ENCODE peak calls at places on chromosomes 13 and 19, in seven cellular contexts. G is brain microvascular endothelial cell; Q is mammary epithelial cell; U is CD8-positive, alpha-beta T cell; W is left ventricle myocardium inferior; L is AG04449; B is heart left ventricle. Y is an unnamed sample.

GRCh38 chr19:10769533-10770491 is 51.9 kb downstream of the DNM2 start:
- DNase-seq in G (no peak), Q (no peak), U (no peak), W (peak), L (no peak), B (peak), Y (peak)

GRCh38 chr19:54325194-54325621 is 12.2 kb upstream of the LILRA5 start:
- DNase-seq in G (peak), Q (peak), U (peak), W (no peak), L (no peak), B (no peak), Y (no peak)

GRCh38 chr13:111665691-111666095 is 345.3 kb downstream of the TEX29 start:
- DNase-seq in G (no peak), Q (no peak), U (no peak), W (no peak), L (no peak), B (no peak), Y (no peak)

GRCh38 chr19:1417145-1417544 is 9.8 kb downstream of the DAZAP1 start:
- DNase-seq in G (peak), Q (no peak), U (no peak), W (no peak), L (no peak), B (no peak), Y (no peak)

GRCh38 chr19:3516675-3517207 is 10.6 kb downstream of the FZR1 start:
- DNase-seq in G (no peak), Q (no peak), U (peak), W (no peak), L (no peak), B (no peak), Y (no peak)

GRCh38 chr13:109941221-109941620 is 154.8 kb upstream of the IRS2 start:
- DNase-seq in G (no peak), Q (peak), U (no peak), W (no peak), L (no peak), B (no peak), Y (no peak)

GRCh38 chr13:111247552-111247951 is 72.9 kb upstream of the TEX29 start:
- DNase-seq in G (no peak), Q (no peak), U (no peak), W (no peak), L (no peak), B (no peak), Y (no peak)

GRCh38 chr19:18130523-18131242 is 22.3 kb upstream of the PIK3R2 start:
- DNase-seq in G (no peak), Q (no peak), U (no peak), W (no peak), L (no peak), B (no peak), Y (no peak)

GRCh38 chr19:384801-385169 is 24.2 kb downstream of the C2CD4C start:
- DNase-seq in G (no peak), Q (no peak), U (no peak), W (no peak), L (no peak), B (peak), Y (no peak)

GRCh38 chr19:35882074-35882832 is 13.9 kb downstream of the APLP1 start:
- DNase-seq in G (peak), Q (peak), U (no peak), W (no peak), L (peak), B (no peak), Y (peak)

GRCh38 chr13:26872444-26873173 is 112.0 kb upstream of the GPR12 start:
- DNase-seq in G (peak), Q (peak), U (peak), W (peak), L (no peak), B (peak), Y (peak)

GRCh38 chr19:55289117-55289796 is 5.5 kb downstream of the BRSK1 start:
- DNase-seq in G (no peak), Q (no peak), U (no peak), W (no peak), L (no peak), B (no peak), Y (no peak)

GRCh38 chr13:59673301-59673700 is 490.4 kb downstream of the DIAPH3 start:
- DNase-seq in G (no peak), Q (no peak), U (no peak), W (no peak), L (no peak), B (no peak), Y (no peak)

GRCh38 chr13:50170447-50171037 is 155.3 kb downstream of the KCNRG start:
- DNase-seq in G (no peak), Q (peak), U (no peak), W (no peak), L (no peak), B (no peak), Y (no peak)

GRCh38 chr19:55345818-55346724 is 6.4 kb downstream of the KMT5C start:
- DNase-seq in G (no peak), Q (no peak), U (no peak), W (peak), L (no peak), B (peak), Y (no peak)

GRCh38 chr13:95494082-95494681 is 58.3 kb upstream of the CLDN10 start:
- DNase-seq in G (peak), Q (peak), U (no peak), W (no peak), L (no peak), B (no peak), Y (peak)

GRCh38 chr19:51702754-51703654 is 9.9 kb downstream of the SPACA6 start:
- DNase-seq in G (no peak), Q (no peak), U (no peak), W (no peak), L (no peak), B (no peak), Y (peak)

GRCh38 chr13:90943961-90944360 is 403.5 kb upstream of the MIR17HG start:
- DNase-seq in G (no peak), Q (no peak), U (no peak), W (no peak), L (no peak), B (no peak), Y (no peak)

GRCh38 chr19:13835791-13836723 is 40.8 kb downstream of the ZSWIM4 start:
- DNase-seq in G (no peak), Q (no peak), U (no peak), W (peak), L (no peak), B (peak), Y (peak)

GRCh38 chr13:32428581-32429072 is 697 bp upstream of the N4BP2L1 start:
- DNase-seq in G (no peak), Q (no peak), U (no peak), W (no peak), L (no peak), B (no peak), Y (no peak)

GRCh38 chr13:96848275-96848674 is 146.0 kb downstream of the OXGR1 start:
- DNase-seq in G (no peak), Q (no peak), U (no peak), W (no peak), L (no peak), B (no peak), Y (no peak)

GRCh38 chr19:56668676-56669075 is 2.9 kb downstream of the ZNF835 start:
- DNase-seq in G (no peak), Q (no peak), U (no peak), W (no peak), L (no peak), B (no peak), Y (no peak)

GRCh38 chr19:3617463-3617862 is 9.1 kb downstream of the CACTIN start:
- DNase-seq in G (no peak), Q (no peak), U (no peak), W (no peak), L (no peak), B (no peak), Y (no peak)

GRCh38 chr13:90618133-90618532 is 729.4 kb upstream of the MIR17HG start:
- DNase-seq in G (no peak), Q (no peak), U (no peak), W (no peak), L (no peak), B (no peak), Y (no peak)

GRCh38 chr19:3760871-3761361 is 576 bp downstream of the APBA3 start:
- DNase-seq in G (peak), Q (no peak), U (no peak), W (no peak), L (no peak), B (no peak), Y (peak)

GRCh38 chr19:46413262-46414031 is at the start of gene CCDC8:
- DNase-seq in G (peak), Q (peak), U (no peak), W (peak), L (peak), B (peak), Y (peak)

GRCh38 chr19:13189600-13189999 is 39.4 kb downstream of the IER2 start:
- DNase-seq in G (no peak), Q (no peak), U (no peak), W (no peak), L (no peak), B (no peak), Y (no peak)

GRCh38 chr19:634975-635652 is 1.8 kb upstream of the POLRMT start:
- DNase-seq in G (no peak), Q (no peak), U (no peak), W (no peak), L (no peak), B (no peak), Y (no peak)

GRCh38 chr19:413756-414420 is 4.9 kb upstream of the C2CD4C start:
- DNase-seq in G (no peak), Q (no peak), U (no peak), W (no peak), L (no peak), B (peak), Y (no peak)

GRCh38 chr19:39155114-39155700 is 29.6 kb downstream of the PAK4 start:
- DNase-seq in G (no peak), Q (no peak), U (no peak), W (no peak), L (no peak), B (no peak), Y (no peak)
- H3K4me3 ChIP-seq in G (no peak), Q (no peak), U (no peak), W (no peak), L (no peak), B (no peak), Y (no peak)

GRCh38 chr13:113002206-113002821 is 33.3 kb downstream of the MCF2L start:
- DNase-seq in G (no peak), Q (no peak), U (no peak), W (no peak), L (no peak), B (no peak), Y (no peak)
- TF ChIP-seq CTCF in G (peak), Q (no peak), U (no peak), W (peak), L (no peak), B (peak), Y (peak)

DNA sequence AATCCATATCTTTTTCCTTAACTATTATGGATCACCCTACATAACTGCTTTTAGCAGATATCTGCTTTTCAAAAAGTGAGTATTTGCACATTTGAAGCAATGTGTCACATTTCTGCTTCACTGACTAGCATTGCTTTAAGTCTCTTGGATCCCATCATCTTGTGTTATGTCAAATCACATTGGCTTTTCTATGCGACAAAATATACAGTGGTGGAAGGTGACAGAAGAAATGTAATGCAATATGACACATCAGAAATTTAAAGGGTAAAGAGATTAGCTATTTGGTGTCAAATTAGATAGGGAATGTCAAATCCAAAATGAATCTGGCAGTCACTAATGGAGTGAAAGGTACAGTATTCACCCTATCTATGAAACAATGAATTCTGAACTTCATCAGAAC is 1282.1 kb upstream of the PCDH20 start:
- DNase-seq in G (no peak), Q (no peak), U (no peak), W (no peak), L (no peak), B (no peak), Y (no peak)
- H3K4me3 ChIP-seq in G (no peak), Q (no peak), U (no peak), W (no peak), L (no peak), B (no peak), Y (no peak)

GRCh38 chr13:99959538-99960230 is 11.9 kb downstream of the ZIC5 start:
- DNase-seq in G (no peak), Q (peak), U (no peak), W (no peak), L (no peak), B (no peak), Y (no peak)
- TF ChIP-seq CTCF in G (no peak), Q (no peak), U (no peak), W (no peak), L (no peak), B (no peak), Y (no peak)

Y was measured in heart right ventricle.